ENCODE peak calls at places on chromosomes 12 and 14, in six cellular contexts. One of them, this sample, is unnamed.

GRCh38 chr12:80053048-80053790 is 46.1 kb upstream of the OTOGL start:
- DNase-seq in OCI-LY7: no peak
- DNase-seq in suprapubic skin: peak
- DNase-seq in caudate nucleus: no peak
- DNase-seq in adrenal gland: peak
- DNase-seq in neural progenitor cell: no peak
- DNase-seq in this sample: no peak

GRCh38 chr14:52003324-52003723 is 14.0 kb downstream of the RTRAF start:
- DNase-seq in OCI-LY7: no peak
- DNase-seq in suprapubic skin: no peak
- DNase-seq in caudate nucleus: no peak
- DNase-seq in adrenal gland: no peak
- DNase-seq in neural progenitor cell: no peak
- DNase-seq in this sample: no peak

GRCh38 chr14:96131836-96132235 is 72.8 kb upstream of the BDKRB2 start:
- DNase-seq in OCI-LY7: no peak
- DNase-seq in suprapubic skin: no peak
- DNase-seq in caudate nucleus: no peak
- DNase-seq in adrenal gland: no peak
- DNase-seq in neural progenitor cell: no peak
- DNase-seq in this sample: no peak

GRCh38 chr14:91267965-91268437 is 23.5 kb upstream of the GPR68 start:
- DNase-seq in OCI-LY7: no peak
- DNase-seq in suprapubic skin: no peak
- DNase-seq in caudate nucleus: no peak
- DNase-seq in adrenal gland: no peak
- DNase-seq in neural progenitor cell: no peak
- DNase-seq in this sample: no peak

GRCh38 chr12:7512528-7512927 is 9.0 kb upstream of the CD163 start:
- DNase-seq in OCI-LY7: no peak
- DNase-seq in suprapubic skin: no peak
- DNase-seq in caudate nucleus: no peak
- DNase-seq in adrenal gland: peak
- DNase-seq in neural progenitor cell: no peak
- DNase-seq in this sample: peak

GRCh38 chr14:76924363-76925151 is 98.3 kb downstream of the LRRC74A start:
- DNase-seq in OCI-LY7: no peak
- DNase-seq in suprapubic skin: no peak
- DNase-seq in caudate nucleus: peak
- DNase-seq in adrenal gland: peak
- DNase-seq in neural progenitor cell: peak
- DNase-seq in this sample: no peak

GRCh38 chr14:90375934-90376333 is 20.9 kb upstream of the CALM1 start:
- DNase-seq in OCI-LY7: no peak
- DNase-seq in suprapubic skin: no peak
- DNase-seq in caudate nucleus: no peak
- DNase-seq in adrenal gland: no peak
- DNase-seq in neural progenitor cell: no peak
- DNase-seq in this sample: no peak

GRCh38 chr12:69789351-69789750 is 35.7 kb upstream of the MYRFL start:
- DNase-seq in OCI-LY7: no peak
- DNase-seq in suprapubic skin: no peak
- DNase-seq in caudate nucleus: no peak
- DNase-seq in adrenal gland: no peak
- DNase-seq in neural progenitor cell: no peak
- DNase-seq in this sample: no peak

GRCh38 chr12:116629451-116629850 is 70.3 kb downstream of the MAP1LC3B2 start:
- DNase-seq in OCI-LY7: no peak
- DNase-seq in suprapubic skin: no peak
- DNase-seq in caudate nucleus: no peak
- DNase-seq in adrenal gland: no peak
- DNase-seq in neural progenitor cell: no peak
- DNase-seq in this sample: no peak

GRCh38 chr14:105445290-105445689 is 25.7 kb downstream of the MTA1 start:
- DNase-seq in OCI-LY7: no peak
- DNase-seq in suprapubic skin: no peak
- DNase-seq in caudate nucleus: no peak
- DNase-seq in adrenal gland: no peak
- DNase-seq in neural progenitor cell: no peak
- DNase-seq in this sample: no peak

GRCh38 chr12:98149270-98149669 is 366.1 kb upstream of the TMPO start:
- DNase-seq in OCI-LY7: no peak
- DNase-seq in suprapubic skin: no peak
- DNase-seq in caudate nucleus: no peak
- DNase-seq in adrenal gland: no peak
- DNase-seq in neural progenitor cell: no peak
- DNase-seq in this sample: peak

GRCh38 chr12:79983969-79984629 is 49.2 kb upstream of the PPP1R12A start:
- DNase-seq in OCI-LY7: no peak
- DNase-seq in suprapubic skin: no peak
- DNase-seq in caudate nucleus: no peak
- DNase-seq in adrenal gland: no peak
- DNase-seq in neural progenitor cell: peak
- DNase-seq in this sample: peak

GRCh38 chr14:37994846-37995372 is 212.8 kb upstream of the SSTR1 start:
- DNase-seq in OCI-LY7: no peak
- DNase-seq in suprapubic skin: no peak
- DNase-seq in caudate nucleus: no peak
- DNase-seq in adrenal gland: no peak
- DNase-seq in neural progenitor cell: no peak
- DNase-seq in this sample: no peak

GRCh38 chr14:54593860-54594259 is 26.9 kb downstream of the SAMD4A start:
- DNase-seq in OCI-LY7: no peak
- DNase-seq in suprapubic skin: no peak
- DNase-seq in caudate nucleus: no peak
- DNase-seq in adrenal gland: no peak
- DNase-seq in neural progenitor cell: no peak
- DNase-seq in this sample: no peak

GRCh38 chr12:47219243-47219642 is 139.5 kb upstream of the AMIGO2 start:
- DNase-seq in OCI-LY7: no peak
- DNase-seq in suprapubic skin: no peak
- DNase-seq in caudate nucleus: no peak
- DNase-seq in adrenal gland: no peak
- DNase-seq in neural progenitor cell: no peak
- DNase-seq in this sample: no peak

GRCh38 chr12:38713294-38713693 is 192.1 kb downstream of the CPNE8 start:
- DNase-seq in OCI-LY7: no peak
- DNase-seq in suprapubic skin: no peak
- DNase-seq in caudate nucleus: no peak
- DNase-seq in adrenal gland: no peak
- DNase-seq in neural progenitor cell: no peak
- DNase-seq in this sample: no peak

GRCh38 chr14:101595887-101596721 is 34.8 kb downstream of the DIO3 start:
- DNase-seq in OCI-LY7: peak
- DNase-seq in suprapubic skin: no peak
- DNase-seq in caudate nucleus: no peak
- DNase-seq in adrenal gland: peak
- DNase-seq in neural progenitor cell: no peak
- DNase-seq in this sample: peak

GRCh38 chr12:85688837-85689236 is 147.4 kb downstream of the RASSF9 start:
- DNase-seq in OCI-LY7: no peak
- DNase-seq in suprapubic skin: no peak
- DNase-seq in caudate nucleus: no peak
- DNase-seq in adrenal gland: no peak
- DNase-seq in neural progenitor cell: no peak
- DNase-seq in this sample: no peak

GRCh38 chr14:104370256-104370870 is 209.2 kb upstream of the C14orf180 start:
- DNase-seq in OCI-LY7: peak
- DNase-seq in suprapubic skin: no peak
- DNase-seq in caudate nucleus: no peak
- DNase-seq in adrenal gland: no peak
- DNase-seq in neural progenitor cell: peak
- DNase-seq in this sample: peak

GRCh38 chr14:52346778-52347177 is 32.7 kb downstream of the PTGER2 start:
- DNase-seq in OCI-LY7: no peak
- DNase-seq in suprapubic skin: no peak
- DNase-seq in caudate nucleus: no peak
- DNase-seq in adrenal gland: no peak
- DNase-seq in neural progenitor cell: no peak
- DNase-seq in this sample: no peak

GRCh38 chr12:83361486-83361885 is 674.8 kb downstream of the TMTC2 start:
- DNase-seq in OCI-LY7: no peak
- DNase-seq in suprapubic skin: no peak
- DNase-seq in caudate nucleus: no peak
- DNase-seq in adrenal gland: no peak
- DNase-seq in neural progenitor cell: no peak
- DNase-seq in this sample: no peak

GRCh38 chr12:2052861-2053674 is at the start of gene CACNA1C:
- DNase-seq in OCI-LY7: peak
- DNase-seq in suprapubic skin: no peak
- DNase-seq in caudate nucleus: peak
- DNase-seq in adrenal gland: peak
- DNase-seq in neural progenitor cell: peak
- DNase-seq in this sample: peak

GRCh38 chr12:125100551-125101434 is 35.6 kb downstream of the AACS start:
- DNase-seq in OCI-LY7: no peak
- DNase-seq in suprapubic skin: no peak
- DNase-seq in caudate nucleus: no peak
- DNase-seq in adrenal gland: no peak
- DNase-seq in neural progenitor cell: peak
- DNase-seq in this sample: peak

GRCh38 chr12:41521872-41522379 is 333.8 kb downstream of the PDZRN4 start:
- DNase-seq in OCI-LY7: peak
- DNase-seq in suprapubic skin: no peak
- DNase-seq in caudate nucleus: no peak
- DNase-seq in adrenal gland: no peak
- DNase-seq in neural progenitor cell: no peak
- DNase-seq in this sample: peak
- H3K27ac ChIP-seq in OCI-LY7: peak
- H3K27ac ChIP-seq in suprapubic skin: no peak
- H3K27ac ChIP-seq in caudate nucleus: no peak
- H3K27ac ChIP-seq in adrenal gland: no peak
- H3K27ac ChIP-seq in neural progenitor cell: no peak
- H3K27ac ChIP-seq in this sample: no peak

DNA sequence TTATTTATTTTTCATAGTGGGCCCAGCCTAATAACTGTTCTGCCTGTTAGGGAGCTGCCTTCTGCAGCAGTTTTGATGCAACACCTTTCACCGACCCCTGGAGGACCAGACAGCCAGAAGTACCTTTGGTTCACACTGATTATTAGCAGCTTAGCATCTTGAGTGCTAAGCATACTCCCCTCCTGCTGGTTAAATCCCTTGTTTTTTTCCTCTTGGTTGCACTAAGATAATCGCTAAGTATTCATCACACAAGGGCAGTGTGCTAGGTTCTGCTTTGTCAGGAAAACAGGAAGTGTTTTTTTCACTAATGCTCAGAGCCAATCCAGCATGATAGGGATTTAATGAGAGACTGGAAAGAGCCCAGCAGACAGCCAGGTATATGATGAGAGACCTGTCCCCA is 437.0 kb downstream of the FUT8 start:
- DNase-seq in OCI-LY7: no peak
- DNase-seq in suprapubic skin: no peak
- DNase-seq in caudate nucleus: no peak
- DNase-seq in adrenal gland: no peak
- DNase-seq in neural progenitor cell: peak
- DNase-seq in this sample: no peak
- H3K27ac ChIP-seq in OCI-LY7: no peak
- H3K27ac ChIP-seq in suprapubic skin: no peak
- H3K27ac ChIP-seq in caudate nucleus: no peak
- H3K27ac ChIP-seq in adrenal gland: no peak
- H3K27ac ChIP-seq in neural progenitor cell: no peak
- H3K27ac ChIP-seq in this sample: no peak

GRCh38 chr14:68576496-68577244 is 216.2 kb downstream of the ZFP36L1 start:
- DNase-seq in OCI-LY7: no peak
- DNase-seq in suprapubic skin: no peak
- DNase-seq in caudate nucleus: no peak
- DNase-seq in adrenal gland: no peak
- DNase-seq in neural progenitor cell: no peak
- DNase-seq in this sample: peak
- H3K27ac ChIP-seq in OCI-LY7: no peak
- H3K27ac ChIP-seq in suprapubic skin: no peak
- H3K27ac ChIP-seq in caudate nucleus: no peak
- H3K27ac ChIP-seq in adrenal gland: no peak
- H3K27ac ChIP-seq in neural progenitor cell: no peak
- H3K27ac ChIP-seq in this sample: no peak

DNA sequence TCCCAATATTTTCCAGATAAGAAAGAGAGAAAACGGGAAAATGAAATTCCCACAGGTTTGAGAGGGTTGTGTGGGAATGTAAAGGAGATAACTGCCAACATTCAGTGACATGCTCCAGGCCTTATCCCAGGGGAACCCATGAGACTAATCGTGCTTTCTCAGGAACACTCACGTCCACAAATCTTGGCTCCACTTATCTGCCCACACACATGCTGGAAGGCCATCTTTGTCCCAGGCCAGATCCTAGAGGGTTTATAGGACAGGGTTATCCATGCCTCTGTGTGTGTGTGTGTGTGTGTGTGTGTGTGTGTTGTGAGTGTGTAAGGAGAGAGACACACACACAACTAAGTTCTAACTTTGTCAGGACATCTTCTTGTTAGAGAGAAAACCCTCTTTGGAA is 182.2 kb upstream of the E2F7 start:
- DNase-seq in OCI-LY7: no peak
- DNase-seq in suprapubic skin: no peak
- DNase-seq in caudate nucleus: no peak
- DNase-seq in adrenal gland: no peak
- DNase-seq in neural progenitor cell: no peak
- DNase-seq in this sample: no peak
- H3K27ac ChIP-seq in OCI-LY7: no peak
- H3K27ac ChIP-seq in suprapubic skin: no peak
- H3K27ac ChIP-seq in caudate nucleus: no peak
- H3K27ac ChIP-seq in adrenal gland: no peak
- H3K27ac ChIP-seq in neural progenitor cell: no peak
- H3K27ac ChIP-seq in this sample: no peak

GRCh38 chr12:3724096-3724805 is 28.7 kb downstream of the CRACR2A start:
- DNase-seq in OCI-LY7: no peak
- DNase-seq in suprapubic skin: no peak
- DNase-seq in caudate nucleus: no peak
- DNase-seq in adrenal gland: no peak
- DNase-seq in neural progenitor cell: no peak
- DNase-seq in this sample: no peak
- H3K27ac ChIP-seq in OCI-LY7: no peak
- H3K27ac ChIP-seq in suprapubic skin: no peak
- H3K27ac ChIP-seq in caudate nucleus: no peak
- H3K27ac ChIP-seq in adrenal gland: no peak
- H3K27ac ChIP-seq in neural progenitor cell: no peak
- H3K27ac ChIP-seq in this sample: no peak

DNA sequence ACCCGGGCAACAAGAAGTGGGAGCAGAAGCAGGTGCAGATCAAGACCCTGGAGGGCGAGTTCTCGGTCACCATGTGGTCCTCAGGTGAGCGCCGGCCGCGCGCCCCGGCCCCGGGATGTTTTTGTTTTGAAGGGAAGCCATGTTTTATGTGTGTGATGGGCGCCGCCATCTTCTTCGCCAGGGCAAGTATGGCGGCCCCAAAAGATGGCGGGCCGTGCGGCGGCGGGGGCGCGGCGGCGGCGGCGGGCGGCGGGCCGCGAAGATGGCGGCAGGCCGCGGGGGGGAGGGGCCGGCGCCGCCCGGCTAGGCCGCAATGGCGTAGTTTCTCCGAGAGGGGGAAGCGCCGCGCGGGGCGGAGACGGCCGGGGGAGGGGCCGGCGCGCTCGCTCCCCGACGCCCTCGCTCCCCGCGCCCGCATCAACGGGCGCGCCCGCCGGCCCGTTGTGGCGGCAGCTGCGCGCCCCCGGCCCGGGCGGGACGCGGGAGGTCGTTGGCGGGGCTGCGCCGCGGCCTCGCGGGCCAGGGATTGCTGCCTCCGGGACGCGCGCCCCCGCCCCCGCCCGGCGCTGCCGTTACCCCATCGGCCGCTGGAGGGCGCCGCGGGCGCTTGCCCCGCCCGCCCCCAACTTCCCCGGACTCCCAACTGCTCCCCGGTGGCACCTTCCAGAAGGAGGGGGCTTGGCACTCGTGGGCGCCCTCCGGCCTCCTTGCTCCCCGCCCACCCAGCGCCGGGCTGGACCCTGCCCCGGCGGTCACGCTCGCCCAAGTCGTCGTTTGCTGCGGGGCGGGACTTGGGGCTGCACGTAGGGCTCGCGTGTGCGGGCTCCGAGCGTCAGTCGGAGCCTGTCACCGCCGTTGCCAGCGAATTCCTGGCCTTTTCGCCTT is 1.1 kb downstream of the YY1 start:
- DNase-seq in OCI-LY7: peak
- DNase-seq in suprapubic skin: peak
- DNase-seq in caudate nucleus: peak
- DNase-seq in adrenal gland: peak
- DNase-seq in neural progenitor cell: peak
- DNase-seq in this sample: peak
- H3K27ac ChIP-seq in OCI-LY7: peak
- H3K27ac ChIP-seq in suprapubic skin: peak
- H3K27ac ChIP-seq in caudate nucleus: peak
- H3K27ac ChIP-seq in adrenal gland: peak
- H3K27ac ChIP-seq in neural progenitor cell: peak
- H3K27ac ChIP-seq in this sample: peak

This sample was measured in small intestine.